ENCODE peak calls at places on chromosomes 6 and 20, in seven cellular contexts. F is bronchial epithelial cell; W is psoas muscle; S is CD8-positive, alpha-beta T cell; D is kidney epithelial cell; K is pancreas; T is PC-3. J is an unnamed sample.

GRCh38 chr6:27684264-27685211 is 211.6 kb upstream of the ZNF184 start:
- DNase-seq in S (peak; percentile 73), K (no peak), T (peak; percentile 95), W (no peak), F (peak; percentile 91), D (no peak), J (peak; percentile 94)

GRCh38 chr20:57871237-57871632 is 161.4 kb upstream of the PMEPA1 start:
- DNase-seq in W (no peak), T (no peak), K (no peak), S (no peak), F (no peak), D (no peak), J (no peak)

GRCh38 chr6:38638941-38639497 is 710 bp downstream of the BTBD9 start:
- DNase-seq in T (peak; percentile 37), D (peak; percentile 7), W (peak; percentile 34), S (peak; percentile 82), K (peak; percentile 54), F (peak; percentile 65), J (peak; percentile 38)

GRCh38 chr6:33675968-33676367 is 35.5 kb downstream of the UQCC2 start:
- DNase-seq in T (no peak), K (no peak), F (no peak), D (no peak), W (no peak), S (no peak), J (no peak)

GRCh38 chr6:28336284-28337024 is 506 bp upstream of the ZSCAN31 start:
- DNase-seq in D (peak; percentile 65), W (no peak), S (peak; percentile 29), T (peak; percentile 72), K (no peak), F (peak; percentile 30), J (peak; percentile 29)

GRCh38 chr6:98579089-98579488 is 255.3 kb upstream of the POU3F2 start:
- DNase-seq in S (no peak), T (no peak), F (no peak), W (no peak), D (no peak), K (no peak), J (no peak)

GRCh38 chr20:32050851-32051556 is 1.0 kb upstream of the HCK start:
- DNase-seq in W (peak; percentile 43), K (no peak), T (no peak), F (no peak), S (no peak), D (no peak), J (no peak)

GRCh38 chr20:2729251-2729713 is 36.7 kb downstream of the EBF4 start:
- DNase-seq in F (no peak), K (no peak), D (no peak), S (peak; percentile 58), T (no peak), W (no peak), J (no peak)

GRCh38 chr6:84220809-84221409 is 6.5 kb downstream of the CEP162 start:
- DNase-seq in K (no peak), T (peak; percentile 48), S (no peak), F (peak; percentile 36), D (no peak), W (no peak), J (no peak)

GRCh38 chr20:63163171-63163570 is 52.8 kb downstream of the YTHDF1 start:
- DNase-seq in K (peak; percentile 16), F (no peak), S (no peak), D (no peak), T (no peak), W (no peak), J (no peak)

GRCh38 chr20:33918662-33919061 is 75.0 kb upstream of the RALY start:
- DNase-seq in W (no peak), K (no peak), S (no peak), F (no peak), D (no peak), T (no peak), J (no peak)

GRCh38 chr6:2876210-2877056 is 26.7 kb downstream of the SERPINB9 start:
- DNase-seq in W (peak; percentile 71), S (no peak), F (peak; percentile 85), D (peak; percentile 88), T (peak; percentile 68), K (peak; percentile 82), J (peak; percentile 93)

GRCh38 chr20:16459019-16459700 is 114.1 kb downstream of the KIF16B start:
- DNase-seq in F (peak; percentile 67), S (no peak), T (peak; percentile 47), K (no peak), D (peak; percentile 9), W (peak; percentile 22), J (peak; percentile 69)

GRCh38 chr20:16187956-16188616 is 385.2 kb downstream of the KIF16B start:
- DNase-seq in D (no peak), F (no peak), K (no peak), S (no peak), W (no peak), T (no peak), J (no peak)

GRCh38 chr6:15960740-15961629 is 167.9 kb upstream of the MYLIP start:
- DNase-seq in F (no peak), S (no peak), W (no peak), T (no peak), K (no peak), D (no peak), J (no peak)

GRCh38 chr6:2791124-2792050 is 26.2 kb downstream of the WRNIP1 start:
- DNase-seq in K (no peak), D (no peak), T (peak; percentile 93), W (peak; percentile 47), F (peak; percentile 88), S (peak; percentile 61), J (peak; percentile 94)

GRCh38 chr6:75217203-75217602 is 11.3 kb upstream of the COL12A1 start:
- DNase-seq in S (no peak), W (no peak), D (no peak), K (no peak), T (peak; percentile 15), F (peak; percentile 60), J (peak; percentile 51)

GRCh38 chr6:159665868-159666635 is 27.0 kb downstream of the SOD2 start:
- DNase-seq in S (no peak), T (no peak), F (no peak), W (no peak), K (no peak), D (no peak), J (peak; percentile 35)

DNA sequence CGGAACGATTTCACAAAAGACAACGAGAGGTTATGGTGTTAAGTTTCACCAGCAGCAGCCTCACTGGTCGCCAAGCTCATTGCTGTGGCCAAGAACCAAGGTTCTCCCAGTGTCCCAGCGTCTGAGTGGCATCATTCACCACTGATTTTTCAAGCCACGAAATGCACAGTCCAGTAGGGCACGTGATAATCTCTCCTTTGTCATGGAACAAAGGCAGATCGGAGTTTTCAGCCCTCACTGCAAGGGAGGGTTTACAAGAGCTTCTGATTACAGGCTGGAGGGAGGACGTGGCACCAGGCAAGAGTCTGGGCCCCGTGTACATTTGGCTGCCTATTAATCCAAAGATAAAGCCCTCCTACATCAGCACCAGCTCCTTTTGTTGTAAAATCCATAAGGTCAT is 2.0 kb downstream of the CD24 start:
- DNase-seq in T (peak; percentile 19), F (no peak), S (no peak), W (no peak), K (no peak), D (no peak), J (no peak)
- H3K4me3 ChIP-seq in T (peak overlapping the region; percentile 96), F (peak overlapping the region; percentile 99), S (no peak overlapping the region), W (no peak overlapping the region), K (peak overlapping the region; percentile 70), D (peak overlapping the region; percentile 98), J (no peak overlapping the region)

DNA sequence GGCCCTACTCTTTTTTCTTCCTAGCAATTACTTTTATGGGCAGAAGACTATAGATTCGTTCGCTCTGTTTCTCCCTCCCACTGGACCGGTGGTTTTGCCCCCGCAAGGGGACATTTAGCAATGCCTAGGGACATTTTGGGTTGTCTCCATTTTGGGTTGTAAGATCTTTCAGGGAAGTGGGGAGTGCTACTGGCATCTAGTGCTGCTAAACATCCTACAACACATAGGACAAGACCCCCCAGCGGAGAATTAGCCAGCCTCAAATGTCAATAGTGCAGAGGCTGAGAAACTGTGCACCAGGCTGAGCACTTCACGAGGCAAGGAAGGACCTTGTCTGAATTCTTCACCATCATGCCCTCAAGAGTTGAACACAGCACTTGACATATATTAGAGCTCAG is 4.8 kb upstream of the ZMYND8 start:
- DNase-seq in K (no peak), D (no peak), W (no peak), F (no peak), T (no peak), S (no peak), J (no peak)
- TF ChIP-seq CTCF in K (no peak), D (no peak), W (no peak), F (no peak), T (no peak), S (no peak), J (no peak)

GRCh38 chr6:138909975-138910374 is 78.1 kb downstream of the REPS1 start:
- DNase-seq in W (no peak), T (no peak), F (no peak), K (no peak), S (no peak), D (no peak), J (no peak)
- H3K36me3 ChIP-seq in W (peaks cover 4% of the 10 kb centered on the region), T (peaks cover 5% of the 10 kb centered on the region), F (peaks cover 9% of the 10 kb centered on the region), K (peaks cover 70% of the 10 kb centered on the region), S (peaks cover 35% of the 10 kb centered on the region), D (peaks cover 4% of the 10 kb centered on the region), J (peaks cover 22% of the 10 kb centered on the region)

DNA sequence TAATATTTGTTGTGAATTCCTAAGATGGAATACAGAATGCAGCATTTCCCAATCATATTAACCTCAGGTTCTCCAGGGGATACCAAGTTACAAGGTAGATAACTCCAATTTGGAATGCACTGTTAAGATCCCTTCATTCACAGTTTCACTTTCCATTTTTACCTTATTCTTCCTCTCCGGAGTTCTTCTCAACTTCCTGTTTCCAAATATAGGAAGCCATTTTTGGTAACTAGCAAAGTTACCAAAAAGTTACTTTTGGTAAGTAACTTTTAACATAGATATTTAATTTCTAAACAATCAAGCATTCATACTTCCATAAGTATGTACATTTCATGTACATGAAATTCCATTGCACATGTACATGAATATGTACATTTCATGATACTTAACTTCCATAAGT is 63.5 kb upstream of the PHACTR2 start:
- DNase-seq in K (no peak), F (no peak), S (no peak), D (no peak), W (no peak), T (no peak), J (no peak)
- H3K4me3 ChIP-seq in K (no peak overlapping the region), F (no peak overlapping the region), S (no peak overlapping the region), D (no peak overlapping the region), W (no peak overlapping the region), T (no peak overlapping the region), J (no peak overlapping the region)